ENCODE peak calls at places on chromosomes 13 and 19, in six cellular contexts. Q is NCI-H69, J is iris pigment epithelial cell, O is LoVo, W is tibial nerve, F is neural progenitor cell. P is an unnamed sample.
A peak's percentile ranks its signal among the peaks of the same experiment; 100 is the strongest.

GRCh38 chr13:74070065-74070464 is 64.1 kb downstream of the KLF12 start:
- DNase-seq in W (no peak), Q (no peak), F (no peak), J (no peak), O (no peak), P (no peak)

GRCh38 chr19:35596366-35596999 is 10.5 kb downstream of the PMIS2 start:
- DNase-seq in J (peak; percentile 21), Q (no peak), W (no peak), O (no peak), F (no peak), P (no peak)

GRCh38 chr13:31072041-31072440 is 89.7 kb downstream of the HSPH1 start:
- DNase-seq in O (no peak), J (peak; percentile 54), W (no peak), F (no peak), Q (no peak), P (no peak)

GRCh38 chr13:108155185-108156106 is 59.9 kb downstream of the LIG4 start:
- DNase-seq in Q (peak; percentile 55), O (peak; percentile 64), W (peak; percentile 39), J (peak; percentile 50), F (peak; percentile 52), P (peak; percentile 7)

GRCh38 chr13:47457631-47458030 is 543.4 kb downstream of the SUCLA2 start:
- DNase-seq in F (no peak), Q (no peak), J (no peak), W (no peak), O (no peak), P (no peak)

GRCh38 chr13:51848674-51849073 is 3.7 kb upstream of the TMEM272 start:
- DNase-seq in Q (no peak), O (no peak), F (no peak), J (peak; percentile 73), W (no peak), P (no peak)

GRCh38 chr19:45584332-45585157 is at the start of gene OPA3:
- DNase-seq in O (peak; percentile 99), F (peak; percentile 100), W (peak; percentile 99), Q (peak; percentile 100), J (peak; percentile 100), P (peak; percentile 100)

GRCh38 chr19:3441089-3441985 is 39.0 kb downstream of the SMIM24 start:
- DNase-seq in J (no peak), O (no peak), W (no peak), F (no peak), Q (peak; percentile 69), P (no peak)

GRCh38 chr19:6510618-6511017 is 8.5 kb upstream of the TUBB4A start:
- DNase-seq in Q (no peak), F (no peak), W (no peak), O (no peak), J (no peak), P (no peak)

GRCh38 chr13:39185326-39185725 is 147.1 kb downstream of the NHLRC3 start:
- DNase-seq in F (no peak), J (no peak), W (no peak), O (no peak), Q (no peak), P (no peak)

GRCh38 chr13:57601536-57601935 is 30.0 kb upstream of the PCDH17 start:
- DNase-seq in O (no peak), W (no peak), Q (no peak), J (no peak), F (peak; percentile 2), P (no peak)

GRCh38 chr13:30918662-30919405 is 12.8 kb downstream of the MEDAG start:
- DNase-seq in O (no peak), F (no peak), Q (no peak), J (no peak), W (no peak), P (no peak)

GRCh38 chr19:17337675-17338439 is 504 bp downstream of the GTPBP3 start:
- DNase-seq in Q (peak; percentile 60), J (no peak), O (peak; percentile 33), W (no peak), F (peak; percentile 63), P (no peak)

GRCh38 chr19:29372461-29372860 is 153.3 kb upstream of the VSTM2B start:
- DNase-seq in J (no peak), F (no peak), W (no peak), Q (no peak), O (no peak), P (no peak)

GRCh38 chr13:92221916-92222315 is 823.5 kb downstream of the GPC5 start:
- DNase-seq in F (peak; percentile 13), O (no peak), W (no peak), J (no peak), Q (peak; percentile 52), P (no peak)

GRCh38 chr13:38045278-38046048 is 175.9 kb upstream of the TRPC4 start:
- DNase-seq in J (peak; percentile 59), W (no peak), Q (peak; percentile 54), F (peak; percentile 52), O (no peak), P (no peak)

GRCh38 chr19:18408053-18408476 is 10.6 kb upstream of the LRRC25 start:
- DNase-seq in W (no peak), O (no peak), J (no peak), Q (peak; percentile 62), F (peak; percentile 47), P (no peak)

GRCh38 chr13:107462501-107462900 is 752.8 kb downstream of the LIG4 start:
- DNase-seq in O (no peak), W (no peak), Q (peak; percentile 26), J (peak; percentile 54), F (no peak), P (no peak)

GRCh38 chr13:85737952-85738351 is 61.3 kb downstream of the SLITRK6 start:
- DNase-seq in W (no peak), O (no peak), Q (no peak), F (no peak), J (no peak), P (no peak)